ENCODE peak calls at places on chromosomes 5 and 9, in seven cellular contexts. G, E, U, I, H, Y and P are unnamed samples.
A peak's percentile ranks its signal among the peaks of the same experiment; 100 is the strongest.

GRCh38 chr5:139600336-139600949 is 39.3 kb downstream of the UBE2D2 start:
- DNase-seq in G (no peak), E (no peak), U (no peak), I (no peak), H (no peak), Y (no peak), P (no peak)

GRCh38 chr5:145768863-145769262 is 66.3 kb downstream of the PRELID2 start:
- DNase-seq in G (no peak), E (no peak), U (no peak), I (no peak), H (no peak), Y (no peak), P (no peak)

GRCh38 chr5:169576181-169576598 is 7.4 kb upstream of the SPDL1 start:
- DNase-seq in G (no peak), E (no peak), U (no peak), I (no peak), H (no peak), Y (no peak), P (no peak)

GRCh38 chr9:104009853-104010252 is 84.3 kb upstream of the SMC2 start:
- DNase-seq in G (no peak), E (no peak), U (no peak), I (no peak), H (no peak), Y (peak; percentile 9), P (no peak)

GRCh38 chr5:157624144-157624543 is 28.1 kb downstream of the SOX30 start:
- DNase-seq in G (no peak), E (no peak), U (no peak), I (no peak), H (no peak), Y (no peak), P (no peak)

GRCh38 chr5:107557051-107557658 is 113.6 kb downstream of the EFNA5 start:
- DNase-seq in G (peak; percentile 76), E (no peak), U (no peak), I (peak; percentile 59), H (no peak), Y (no peak), P (no peak)

GRCh38 chr9:112853882-112854585 is 36.6 kb downstream of the SLC46A2 start:
- DNase-seq in G (no peak), E (no peak), U (no peak), I (no peak), H (no peak), Y (no peak), P (no peak)

GRCh38 chr9:134278286-134278685 is 48.0 kb upstream of the RXRA start:
- DNase-seq in G (no peak), E (no peak), U (no peak), I (no peak), H (no peak), Y (no peak), P (no peak)

GRCh38 chr9:89797970-89798369 is 193.2 kb downstream of the GADD45G start:
- DNase-seq in G (no peak), E (no peak), U (no peak), I (no peak), H (peak; percentile 46), Y (no peak), P (no peak)

GRCh38 chr5:172274951-172275753 is 8.4 kb downstream of the UBTD2 start:
- DNase-seq in G (no peak), E (no peak), U (peak; percentile 55), I (no peak), H (no peak), Y (no peak), P (no peak)

GRCh38 chr9:105359899-105360298 is 87.9 kb upstream of the FSD1L start:
- DNase-seq in G (no peak), E (no peak), U (no peak), I (no peak), H (no peak), Y (no peak), P (no peak)

GRCh38 chr9:8895498-8896224 is 1096.1 kb upstream of the DMAC1 start:
- DNase-seq in G (peak; percentile 79), E (peak; percentile 30), U (no peak), I (no peak), H (peak; percentile 41), Y (peak; percentile 1), P (no peak)

GRCh38 chr9:34526026-34526425 is 3.2 kb upstream of the ENHO start:
- DNase-seq in G (no peak), E (no peak), U (no peak), I (no peak), H (no peak), Y (no peak), P (no peak)

GRCh38 chr5:158943057-158943456 is 156.7 kb downstream of the EBF1 start:
- DNase-seq in G (no peak), E (peak; percentile 18), U (no peak), I (peak; percentile 16), H (no peak), Y (no peak), P (peak; percentile 85)

GRCh38 chr9:114339130-114339908 is 9.7 kb downstream of the ORM2 start:
- DNase-seq in G (peak; percentile 79), E (peak; percentile 35), U (peak; percentile 46), I (no peak), H (peak; percentile 86), Y (peak; percentile 59), P (peak; percentile 7)

GRCh38 chr5:132830436-132831094 is at the start of gene SHROOM1:
- DNase-seq in G (peak; percentile 86), E (peak; percentile 66), U (no peak), I (peak; percentile 44), H (peak; percentile 83), Y (no peak), P (no peak)

GRCh38 chr5:123754167-123754840 is 242.3 kb downstream of the CSNK1G3 start:
- DNase-seq in G (no peak), E (no peak), U (no peak), I (no peak), H (peak; percentile 36), Y (no peak), P (no peak)
- TF ChIP-seq REST in G (no peak), E (no peak), U (no peak), I (no peak), H (no peak), Y (no peak), P (no peak)

GRCh38 chr5:4762316-4762715 is 377.8 kb upstream of the ADAMTS16 start:
- DNase-seq in G (no peak), E (no peak), U (no peak), I (no peak), H (no peak), Y (no peak), P (no peak)

DNA sequence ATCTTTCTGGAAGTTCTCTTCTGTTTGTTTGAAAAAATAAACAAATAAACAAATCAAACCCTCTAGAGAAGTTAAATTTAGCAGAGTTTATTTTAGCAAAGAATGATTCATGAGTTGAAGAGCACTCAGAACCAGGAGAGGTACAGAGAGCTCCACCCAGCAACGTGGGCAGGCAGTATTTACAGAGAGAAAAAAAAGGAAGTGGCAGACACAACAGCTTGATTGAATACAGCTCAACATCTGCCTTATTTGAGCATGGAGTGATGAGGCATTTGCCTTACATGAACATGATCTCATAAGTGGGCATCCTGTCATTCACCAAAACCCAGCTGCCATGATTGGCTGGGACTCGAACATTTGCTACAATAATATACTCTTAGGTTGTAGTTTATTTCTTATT is 381.6 kb upstream of the ADAMTS16 start:
- DNase-seq in G (no peak), E (no peak), U (no peak), I (no peak), H (no peak), Y (no peak), P (no peak)
- TF ChIP-seq POLR2AphosphoS5 in G (no peak), E (no peak), U (no peak), I (no peak), H (no peak), Y (no peak), P (no peak)

GRCh38 chr5:1183424-1184162 is 17.8 kb upstream of the SLC6A19 start:
- DNase-seq in G (no peak), E (no peak), U (no peak), I (no peak), H (no peak), Y (no peak), P (no peak)

GRCh38 chr5:1181451-1182359 is 19.7 kb upstream of the SLC6A19 start:
- DNase-seq in G (no peak), E (peak; percentile 45), U (no peak), I (no peak), H (no peak), Y (no peak), P (no peak)

GRCh38 chr5:1182360-1182632 is 19.1 kb upstream of the SLC6A19 start:
- DNase-seq in G (no peak), E (no peak), U (no peak), I (no peak), H (no peak), Y (no peak), P (no peak)

GRCh38 chr5:1184163-1184470 is 17.3 kb upstream of the SLC6A19 start:
- DNase-seq in G (no peak), E (no peak), U (no peak), I (no peak), H (no peak), Y (no peak), P (no peak)

GRCh38 chr5:1182633-1183423 is 18.6 kb upstream of the SLC6A19 start:
- DNase-seq in G (no peak), E (peak; percentile 89), U (no peak), I (no peak), H (no peak), Y (no peak), P (no peak)
- H3K27ac ChIP-seq in G (no peak overlapping the region), E (peak overlapping the region; percentile 99), U (no peak overlapping the region), I (no peak overlapping the region), H (no peak overlapping the region), Y (no peak overlapping the region), P (no peak overlapping the region)

GRCh38 chr9:125091121-125091520 is 52.2 kb downstream of the SCAI start:
- DNase-seq in G (no peak), E (no peak), U (no peak), I (no peak), H (no peak), Y (no peak), P (no peak)

GRCh38 chr9:125089331-125089730 is 54.0 kb downstream of the SCAI start:
- DNase-seq in G (no peak), E (peak; percentile 9), U (peak; percentile 5), I (no peak), H (no peak), Y (no peak), P (no peak)

GRCh38 chr9:125085703-125086477 is 57.4 kb downstream of the SCAI start:
- DNase-seq in G (no peak), E (no peak), U (no peak), I (no peak), H (no peak), Y (no peak), P (no peak)

DNA sequence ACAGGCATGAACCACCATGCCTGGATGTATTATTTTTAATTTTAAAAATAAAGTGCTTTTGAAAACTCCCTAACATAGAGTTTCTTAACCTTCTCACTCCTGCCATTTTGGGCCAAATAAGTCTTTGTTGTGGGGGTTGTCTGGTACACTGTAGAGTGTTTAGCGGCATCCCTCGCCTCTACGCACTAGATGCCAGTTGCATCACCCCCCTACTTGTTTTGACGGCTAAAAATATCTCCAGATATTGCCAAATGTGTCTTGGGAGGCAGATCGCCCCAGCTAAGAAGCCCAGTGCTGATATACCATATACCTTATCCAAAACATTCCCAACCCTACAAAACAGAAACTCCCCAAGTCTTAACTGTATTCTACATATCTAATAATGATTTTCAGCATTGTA is 54.6 kb downstream of the SCAI start:
- DNase-seq in G (no peak), E (no peak), U (no peak), I (no peak), H (no peak), Y (no peak), P (no peak)
- TF ChIP-seq REST in G (no peak), E (no peak), U (no peak), I (no peak), H (no peak), Y (no peak), P (no peak)